ENCODE peak calls at places on chromosomes 2 and 18, in five cellular contexts. B, H, O, Q and J are unnamed samples.

GRCh38 chr2:74367789-74368188 is 12.3 kb downstream of the DCTN1 start:
- DNase-seq in B (no peak), H (no peak), O (no peak), Q (no peak), J (no peak)

GRCh38 chr2:8667896-8668512 is 13.9 kb upstream of the ID2 start:
- DNase-seq in B (no peak), H (no peak), O (no peak), Q (no peak), J (no peak)

GRCh38 chr2:135844285-135844985 is 7.5 kb upstream of the LCT start:
- DNase-seq in B (no peak), H (no peak), O (no peak), Q (no peak), J (no peak)

GRCh38 chr2:79993144-79993543 is 311.4 kb downstream of the LRRTM1 start:
- DNase-seq in B (no peak), H (no peak), O (no peak), Q (peak), J (no peak)

GRCh38 chr2:44430340-44430739 is 68.6 kb downstream of the CAMKMT start:
- DNase-seq in B (peak), H (no peak), O (no peak), Q (no peak), J (no peak)

GRCh38 chr2:80073134-80073561 is 231.4 kb downstream of the LRRTM1 start:
- DNase-seq in B (peak), H (no peak), O (peak), Q (peak), J (no peak)

GRCh38 chr18:9712130-9712577 is 4.1 kb downstream of the RAB31 start:
- DNase-seq in B (no peak), H (no peak), O (no peak), Q (no peak), J (no peak)

GRCh38 chr2:51420521-51420920 is 388.6 kb upstream of the NRXN1 start:
- DNase-seq in B (no peak), H (no peak), O (no peak), Q (no peak), J (no peak)

GRCh38 chr2:27303093-27304025 is 4.9 kb downstream of the UCN start:
- DNase-seq in B (peak), H (peak), O (no peak), Q (peak), J (peak)